ENCODE peak calls at places on chromosomes 7 and 10, in six cellular contexts. U, E, L, F, X and B are unnamed samples.

GRCh38 chr10:25724241-25724640 is 209.8 kb upstream of the MYO3A start:
- DNase-seq in U (no peak), E (no peak), L (no peak), F (no peak), X (no peak), B (no peak)

GRCh38 chr7:98617051-98617959 is at the start of gene NPTX2:
- DNase-seq in U (no peak), E (no peak), L (peak), F (no peak), X (peak), B (no peak)

GRCh38 chr7:143288836-143289235 is 685 bp downstream of the CASP2 start:
- DNase-seq in U (no peak), E (peak), L (no peak), F (no peak), X (no peak), B (peak)

GRCh38 chr10:57964371-57964770 is 303.3 kb downstream of the IPMK start:
- DNase-seq in U (no peak), E (peak), L (peak), F (no peak), X (no peak), B (no peak)

GRCh38 chr7:135253851-135254815 is 20.5 kb downstream of the STRA8 start:
- DNase-seq in U (no peak), E (peak), L (peak), F (peak), X (peak), B (peak)

GRCh38 chr7:23358152-23358674 is 59.1 kb downstream of the MALSU1 start:
- DNase-seq in U (no peak), E (no peak), L (no peak), F (no peak), X (no peak), B (no peak)

GRCh38 chr10:90592903-90593302 is 264.9 kb downstream of the HTR7 start:
- DNase-seq in U (no peak), E (peak), L (peak), F (peak), X (peak), B (peak)

GRCh38 chr7:68246189-68246633 is 1249.6 kb downstream of the TYW1 start:
- DNase-seq in U (no peak), E (no peak), L (no peak), F (no peak), X (peak), B (no peak)

GRCh38 chr7:40151504-40151903 is 16.7 kb downstream of the SUGCT start:
- DNase-seq in U (no peak), E (no peak), L (no peak), F (no peak), X (no peak), B (no peak)

GRCh38 chr7:139687980-139688632 is 89.7 kb downstream of the HIPK2 start:
- DNase-seq in U (no peak), E (peak), L (no peak), F (no peak), X (peak), B (no peak)